ENCODE peak calls at places on chromosomes 5 and 9, in five cellular contexts. J, S, H, G and N are unnamed samples.

GRCh38 chr5:136213919-136214493 is 21.0 kb upstream of the SMIM32 start:
- DNase-seq in J (no peak), S (no peak), H (no peak), G (no peak), N (no peak)

GRCh38 chr5:167812871-167813270 is 478.6 kb upstream of the WWC1 start:
- DNase-seq in J (no peak), S (no peak), H (no peak), G (no peak), N (no peak)

GRCh38 chr5:81222285-81222684 is 10.8 kb upstream of the CKMT2 start:
- DNase-seq in J (no peak), S (no peak), H (no peak), G (no peak), N (no peak)

GRCh38 chr5:42518595-42519067 is 95.4 kb downstream of the GHR start:
- DNase-seq in J (no peak), S (no peak), H (no peak), G (no peak), N (no peak)

GRCh38 chr5:106759581-106759980 is 911.2 kb downstream of the EFNA5 start:
- DNase-seq in J (peak), S (no peak), H (peak), G (no peak), N (no peak)

GRCh38 chr5:116395708-116396203 is 178.9 kb downstream of the SEMA6A start:
- DNase-seq in J (no peak), S (no peak), H (no peak), G (no peak), N (no peak)

GRCh38 chr5:91145233-91145620 is 237.9 kb downstream of the ARRDC3 start:
- DNase-seq in J (no peak), S (no peak), H (no peak), G (no peak), N (no peak)

GRCh38 chr5:84374568-84374967 is 10.1 kb downstream of the EDIL3 start:
- DNase-seq in J (no peak), S (no peak), H (no peak), G (no peak), N (no peak)

GRCh38 chr5:138832218-138832617 is 42.9 kb downstream of the LRRTM2 start:
- DNase-seq in J (no peak), S (no peak), H (no peak), G (no peak), N (no peak)

GRCh38 chr5:14913141-14913540 is 41.6 kb upstream of the ANKH start:
- DNase-seq in J (no peak), S (no peak), H (no peak), G (no peak), N (no peak)

GRCh38 chr5:1565737-1566734 is 42.3 kb upstream of the LPCAT1 start:
- DNase-seq in J (no peak), S (no peak), H (no peak), G (no peak), N (no peak)

GRCh38 chr5:139710370-139711066 is 62.4 kb downstream of the CXXC5 start:
- DNase-seq in J (peak), S (no peak), H (peak), G (peak), N (no peak)

GRCh38 chr9:80690340-80690939 is 998.9 kb downstream of the TLE1 start:
- DNase-seq in J (no peak), S (no peak), H (no peak), G (no peak), N (no peak)

GRCh38 chr5:76270214-76270613 is 132.9 kb upstream of the IQGAP2 start:
- DNase-seq in J (no peak), S (no peak), H (peak), G (no peak), N (no peak)

GRCh38 chr9:107208121-107208520 is 75.0 kb upstream of the RAD23B start:
- DNase-seq in J (no peak), S (no peak), H (no peak), G (no peak), N (no peak)